ENCODE peak calls at places on chromosomes 5 and 9, in four cellular contexts. One of them, this sample, is unnamed.

GRCh38 chr9:26326473-26327044 is 566.0 kb downstream of the CAAP1 start:
- DNase-seq in hepatocyte: peak; percentile 72
- DNase-seq in lung: no peak
- DNase-seq in IMR-90: peak; percentile 81
- DNase-seq in this sample: no peak

GRCh38 chr5:80576383-80576782 is 6.3 kb upstream of the ANKRD34B start:
- DNase-seq in hepatocyte: no peak
- DNase-seq in lung: no peak
- DNase-seq in IMR-90: no peak
- DNase-seq in this sample: no peak

GRCh38 chr5:1511037-1511436 is 12.7 kb downstream of the LPCAT1 start:
- DNase-seq in hepatocyte: no peak
- DNase-seq in lung: peak; percentile 25
- DNase-seq in IMR-90: no peak
- DNase-seq in this sample: no peak

GRCh38 chr9:6051511-6051950 is 36.1 kb upstream of the RANBP6 start:
- DNase-seq in hepatocyte: no peak
- DNase-seq in lung: no peak
- DNase-seq in IMR-90: no peak
- DNase-seq in this sample: no peak

GRCh38 chr5:129972774-129973173 is 68.5 kb downstream of the CHSY3 start:
- DNase-seq in hepatocyte: no peak
- DNase-seq in lung: no peak
- DNase-seq in IMR-90: no peak
- DNase-seq in this sample: no peak

GRCh38 chr9:136545065-136545965 is 533 bp downstream of the NOTCH1 start:
- DNase-seq in hepatocyte: peak; percentile 51
- DNase-seq in lung: no peak
- DNase-seq in IMR-90: no peak
- DNase-seq in this sample: no peak

GRCh38 chr5:124064956-124065355 is 553.0 kb downstream of the CSNK1G3 start:
- DNase-seq in hepatocyte: no peak
- DNase-seq in lung: no peak
- DNase-seq in IMR-90: peak; percentile 3
- DNase-seq in this sample: no peak

GRCh38 chr5:75666801-75667200 is 50.4 kb downstream of the POC5 start:
- DNase-seq in hepatocyte: no peak
- DNase-seq in lung: no peak
- DNase-seq in IMR-90: no peak
- DNase-seq in this sample: no peak

GRCh38 chr5:62256161-62257017 is 49.6 kb upstream of the KIF2A start:
- DNase-seq in hepatocyte: no peak
- DNase-seq in lung: no peak
- DNase-seq in IMR-90: no peak
- DNase-seq in this sample: no peak

GRCh38 chr5:101102506-101102905 is 199.4 kb upstream of the ST8SIA4 start:
- DNase-seq in hepatocyte: peak; percentile 16
- DNase-seq in lung: no peak
- DNase-seq in IMR-90: no peak
- DNase-seq in this sample: no peak

GRCh38 chr9:75087279-75087823 is 604 bp downstream of the NMRK1 start:
- DNase-seq in hepatocyte: peak; percentile 42
- DNase-seq in lung: peak; percentile 45
- DNase-seq in IMR-90: peak; percentile 31
- DNase-seq in this sample: peak; percentile 55

GRCh38 chr5:139638736-139639618 is 9.2 kb upstream of the CXXC5 start:
- DNase-seq in hepatocyte: peak; percentile 6
- DNase-seq in lung: no peak
- DNase-seq in IMR-90: no peak
- DNase-seq in this sample: no peak

DNA sequence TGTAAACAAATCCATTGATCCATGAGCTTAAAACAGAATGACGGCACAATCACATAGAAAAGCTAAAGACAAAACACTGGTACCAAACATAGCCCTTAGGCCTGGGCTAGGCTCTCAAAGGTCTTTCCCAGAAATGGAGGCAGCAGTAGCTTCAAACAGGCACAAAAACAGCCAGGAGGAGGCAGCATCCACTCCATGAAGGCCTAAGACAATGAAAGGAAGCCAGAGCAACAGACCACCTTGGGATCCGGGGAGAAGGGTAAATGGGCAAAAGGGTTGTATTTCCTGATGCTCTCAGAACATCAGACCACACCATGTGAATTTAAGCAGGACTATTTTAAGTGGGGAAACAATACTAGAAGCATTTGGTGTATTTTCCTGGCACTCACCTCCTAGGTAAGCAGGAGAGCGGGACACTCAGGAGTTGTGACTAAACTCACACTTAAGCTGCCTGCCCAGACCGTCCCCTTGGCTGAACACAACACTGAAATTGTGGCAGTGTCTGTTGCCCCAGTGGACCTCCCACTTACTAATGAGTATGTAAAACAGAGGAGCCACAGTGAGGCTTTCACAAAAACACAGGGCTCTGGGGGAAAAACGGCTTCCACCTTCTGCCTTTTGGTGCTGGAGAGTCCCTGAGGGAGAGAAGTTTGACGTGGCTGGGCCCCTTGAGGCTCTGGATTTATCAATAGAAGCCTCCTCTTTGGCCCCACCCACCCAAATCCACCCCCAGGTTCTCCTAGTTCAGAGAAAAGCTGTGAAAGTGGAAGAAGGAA is 11.9 kb downstream of the GNPDA1 start:
- DNase-seq in hepatocyte: no peak
- DNase-seq in lung: no peak
- DNase-seq in IMR-90: no peak
- DNase-seq in this sample: no peak
- TF ChIP-seq CTCF in hepatocyte: peak; percentile 32
- TF ChIP-seq CTCF in lung: no peak
- TF ChIP-seq CTCF in IMR-90: peak; percentile 27
- TF ChIP-seq CTCF in this sample: no peak

GRCh38 chr5:134006119-134006514 is 1.3 kb upstream of the VDAC1 start:
- DNase-seq in hepatocyte: no peak
- DNase-seq in lung: no peak
- DNase-seq in IMR-90: no peak
- DNase-seq in this sample: no peak
- H3K4me3 ChIP-seq in hepatocyte: no peak overlapping the region
- H3K4me3 ChIP-seq in lung: no peak overlapping the region
- H3K4me3 ChIP-seq in IMR-90: no peak overlapping the region
- H3K4me3 ChIP-seq in this sample: no peak overlapping the region

GRCh38 chr5:86974910-86975309 is 292.8 kb upstream of the RASA1 start:
- DNase-seq in hepatocyte: no peak
- DNase-seq in lung: no peak
- DNase-seq in IMR-90: no peak
- DNase-seq in this sample: no peak
- H3K4me1 ChIP-seq in hepatocyte: no peaks in the 10 kb centered on the region
- H3K4me1 ChIP-seq in lung: no peaks in the 10 kb centered on the region
- H3K4me1 ChIP-seq in IMR-90: peaks cover 1% of the 10 kb centered on the region
- H3K4me1 ChIP-seq in this sample: no peaks in the 10 kb centered on the region

DNA sequence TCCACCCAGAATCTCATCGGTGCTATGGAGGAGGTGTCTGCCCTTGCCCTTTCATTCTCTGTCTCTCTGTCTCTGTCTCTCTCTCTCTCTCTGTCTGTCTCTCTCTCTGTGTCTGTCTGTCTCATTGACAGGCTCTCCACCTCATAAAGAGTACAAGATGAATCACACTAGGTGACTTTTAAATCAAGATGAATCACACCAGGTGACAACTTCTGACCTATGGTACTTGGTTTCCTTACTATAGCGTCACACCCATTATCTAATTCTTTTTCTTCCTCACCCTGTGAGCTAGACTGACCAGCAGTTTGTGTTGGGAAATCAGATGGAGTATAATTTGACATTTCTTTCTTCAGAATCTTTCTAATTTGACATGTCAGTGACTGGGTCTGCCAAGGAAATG is 232.9 kb downstream of the ARRDC3 start:
- DNase-seq in hepatocyte: no peak
- DNase-seq in lung: no peak
- DNase-seq in IMR-90: no peak
- DNase-seq in this sample: no peak
- TF ChIP-seq CTCF in hepatocyte: no peak
- TF ChIP-seq CTCF in lung: no peak
- TF ChIP-seq CTCF in IMR-90: no peak
- TF ChIP-seq CTCF in this sample: no peak

GRCh38 chr9:135188681-135189151 is 101.2 kb downstream of the OLFM1 start:
- DNase-seq in hepatocyte: no peak
- DNase-seq in lung: no peak
- DNase-seq in IMR-90: no peak
- DNase-seq in this sample: peak; percentile 52
- H3K4me3 ChIP-seq in hepatocyte: no peak overlapping the region
- H3K4me3 ChIP-seq in lung: no peak overlapping the region
- H3K4me3 ChIP-seq in IMR-90: no peak overlapping the region
- H3K4me3 ChIP-seq in this sample: no peak overlapping the region

GRCh38 chr9:92762196-92762595 is 2.4 kb downstream of the BICD2 start:
- DNase-seq in hepatocyte: no peak
- DNase-seq in lung: no peak
- DNase-seq in IMR-90: no peak
- DNase-seq in this sample: no peak

GRCh38 chr9:92763721-92764380 is 782 bp downstream of the BICD2 start:
- DNase-seq in hepatocyte: peak; percentile 66
- DNase-seq in lung: no peak
- DNase-seq in IMR-90: no peak
- DNase-seq in this sample: peak; percentile 42

GRCh38 chr9:92764988-92765936 is 629 bp upstream of the BICD2 start:
- DNase-seq in hepatocyte: peak; percentile 99
- DNase-seq in lung: peak; percentile 98
- DNase-seq in IMR-90: peak; percentile 96
- DNase-seq in this sample: peak; percentile 98

GRCh38 chr9:92762781-92763708 is 1.6 kb downstream of the BICD2 start:
- DNase-seq in hepatocyte: no peak
- DNase-seq in lung: no peak
- DNase-seq in IMR-90: no peak
- DNase-seq in this sample: no peak

GRCh38 chr9:92764381-92764987 is at the start of gene BICD2:
- DNase-seq in hepatocyte: no peak
- DNase-seq in lung: peak; percentile 46
- DNase-seq in IMR-90: no peak
- DNase-seq in this sample: no peak
- H3K4me1 ChIP-seq in hepatocyte: peaks cover 20% of the 10 kb centered on the region
- H3K4me1 ChIP-seq in lung: peaks cover 22% of the 10 kb centered on the region
- H3K4me1 ChIP-seq in IMR-90: peaks cover 11% of the 10 kb centered on the region
- H3K4me1 ChIP-seq in this sample: peaks cover 22% of the 10 kb centered on the region

GRCh38 chr5:20340123-20340522 is 352.1 kb upstream of the CDH18 start:
- DNase-seq in hepatocyte: no peak
- DNase-seq in lung: no peak
- DNase-seq in IMR-90: no peak
- DNase-seq in this sample: no peak

GRCh38 chr5:20331826-20332225 is 343.8 kb upstream of the CDH18 start:
- DNase-seq in hepatocyte: no peak
- DNase-seq in lung: no peak
- DNase-seq in IMR-90: no peak
- DNase-seq in this sample: no peak

GRCh38 chr5:20335978-20336377 is 348.0 kb upstream of the CDH18 start:
- DNase-seq in hepatocyte: no peak
- DNase-seq in lung: no peak
- DNase-seq in IMR-90: no peak
- DNase-seq in this sample: no peak
- TF ChIP-seq CTCF in hepatocyte: peak; percentile 4
- TF ChIP-seq CTCF in lung: no peak
- TF ChIP-seq CTCF in IMR-90: no peak
- TF ChIP-seq CTCF in this sample: no peak

DNA sequence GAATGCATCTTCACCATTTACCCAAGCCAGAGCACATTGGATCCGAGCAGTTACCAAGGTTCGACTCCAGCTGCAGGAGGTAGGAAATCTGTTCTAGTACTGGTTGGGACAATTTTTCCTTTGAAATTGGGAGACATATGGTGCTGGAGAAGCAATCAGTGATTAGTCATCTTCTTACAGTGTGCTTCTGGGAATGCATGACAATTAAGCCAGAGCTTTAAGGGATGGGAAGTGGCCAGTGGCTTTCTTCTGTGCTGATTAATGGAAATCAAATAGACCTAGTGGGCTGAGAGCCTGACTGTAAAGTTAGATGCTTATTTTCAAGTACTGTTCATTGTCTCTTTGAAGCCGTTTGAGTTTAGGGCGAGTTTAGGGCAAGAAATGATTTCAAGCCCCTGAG is 152.1 kb downstream of the UNC13B start:
- DNase-seq in hepatocyte: no peak
- DNase-seq in lung: no peak
- DNase-seq in IMR-90: peak; percentile 29
- DNase-seq in this sample: no peak
- H3K4me3 ChIP-seq in hepatocyte: no peak overlapping the region
- H3K4me3 ChIP-seq in lung: no peak overlapping the region
- H3K4me3 ChIP-seq in IMR-90: no peak overlapping the region
- H3K4me3 ChIP-seq in this sample: no peak overlapping the region

DNA sequence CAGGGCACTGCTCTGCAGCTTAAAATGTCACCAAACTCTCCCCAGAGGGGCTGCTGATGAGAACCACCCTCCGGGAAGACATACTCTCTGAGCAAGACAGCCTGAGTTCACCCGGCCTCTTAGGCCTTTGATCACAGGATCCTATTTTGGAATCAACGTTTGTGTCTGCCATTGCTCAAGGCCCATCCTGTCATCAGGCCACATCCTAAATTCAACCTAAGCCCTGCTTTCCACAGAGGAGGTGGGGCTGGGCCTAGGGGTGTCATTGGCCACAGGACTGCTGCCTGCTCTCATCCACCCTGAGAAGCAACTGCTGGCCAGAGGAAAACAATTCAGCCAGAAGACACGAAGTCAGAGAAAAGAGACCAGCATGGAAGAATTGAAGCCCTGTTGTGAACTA is 351.1 kb upstream of the IRX2 start:
- DNase-seq in hepatocyte: no peak
- DNase-seq in lung: no peak
- DNase-seq in IMR-90: no peak
- DNase-seq in this sample: no peak
- H3K4me1 ChIP-seq in hepatocyte: peaks cover 15% of the 10 kb centered on the region
- H3K4me1 ChIP-seq in lung: no peaks in the 10 kb centered on the region
- H3K4me1 ChIP-seq in IMR-90: no peaks in the 10 kb centered on the region
- H3K4me1 ChIP-seq in this sample: no peaks in the 10 kb centered on the region

DNA sequence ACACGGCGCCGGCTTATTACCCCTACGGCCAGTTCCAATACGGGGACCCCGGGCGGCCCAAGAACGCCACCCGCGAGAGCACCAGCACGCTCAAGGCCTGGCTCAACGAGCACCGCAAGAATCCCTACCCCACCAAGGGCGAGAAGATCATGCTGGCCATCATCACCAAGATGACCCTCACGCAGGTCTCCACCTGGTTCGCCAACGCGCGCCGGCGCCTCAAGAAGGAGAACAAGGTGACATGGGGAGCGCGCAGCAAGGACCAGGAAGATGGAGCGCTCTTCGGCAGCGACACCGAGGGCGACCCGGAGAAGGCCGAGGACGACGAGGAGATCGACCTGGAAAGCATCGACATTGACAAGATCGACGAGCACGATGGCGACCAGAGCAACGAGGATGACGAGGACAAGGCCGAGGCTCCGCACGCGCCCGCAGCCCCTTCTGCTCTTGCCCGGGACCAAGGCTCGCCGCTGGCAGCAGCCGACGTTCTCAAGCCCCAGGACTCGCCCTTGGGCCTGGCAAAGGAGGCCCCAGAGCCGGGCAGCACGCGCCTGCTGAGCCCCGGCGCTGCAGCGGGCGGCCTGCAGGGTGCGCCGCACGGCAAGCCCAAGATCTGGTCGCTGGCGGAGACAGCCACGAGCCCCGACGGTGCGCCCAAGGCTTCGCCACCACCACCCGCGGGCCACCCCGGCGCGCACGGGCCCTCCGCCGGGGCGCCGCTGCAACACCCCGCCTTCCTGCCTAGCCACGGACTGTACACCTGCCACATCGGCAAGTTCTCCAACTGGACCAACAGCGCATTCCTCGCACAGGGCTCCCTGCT is 3.9 kb downstream of the IRX1 start:
- DNase-seq in hepatocyte: no peak
- DNase-seq in lung: no peak
- DNase-seq in IMR-90: no peak
- DNase-seq in this sample: no peak
- TF ChIP-seq CTCF in hepatocyte: peak; percentile 27
- TF ChIP-seq CTCF in lung: no peak
- TF ChIP-seq CTCF in IMR-90: no peak
- TF ChIP-seq CTCF in this sample: no peak

This sample was measured in pancreas.